ENCODE peak calls at places on chromosomes 4 and X, in four cellular contexts. X is HepG2, Z is K562, V is GM12878. U is an unnamed sample.

GRCh38 chr4:156764846-156765245 is 206.8 kb downstream of the PDGFC start:
- DNase-seq in X (no peak), Z (no peak), V (no peak), U (no peak)

GRCh38 chrX:31320740-31321139 is 248.9 kb upstream of the FTHL17 start:
- DNase-seq in X (no peak), Z (no peak), V (no peak), U (no peak)

GRCh38 chr4:151142758-151143157 is 43.3 kb downstream of the RPS3A start:
- DNase-seq in X (no peak), Z (no peak), V (no peak), U (no peak)

GRCh38 chr4:112327950-112328349 is 30.8 kb downstream of the ALPK1 start:
- DNase-seq in X (peak), Z (no peak), V (peak), U (peak)

GRCh38 chr4:41665808-41666207 is 82.7 kb downstream of the PHOX2B start:
- DNase-seq in X (no peak), Z (no peak), V (no peak), U (no peak)

GRCh38 chrX:10156199-10157031 is at the start of gene CLCN4:
- DNase-seq in X (peak), Z (no peak), V (no peak), U (peak)

GRCh38 chr4:182264139-182264752 is 21.0 kb downstream of the TENM3 start:
- DNase-seq in X (no peak), Z (no peak), V (no peak), U (peak)

GRCh38 chr4:141158219-141158618 is 24.9 kb upstream of the RNF150 start:
- DNase-seq in X (peak), Z (peak), V (no peak), U (peak)

GRCh38 chrX:112670964-112671363 is 8.8 kb downstream of the LHFPL1 start:
- DNase-seq in X (no peak), Z (no peak), V (no peak), U (no peak)

GRCh38 chr4:38371391-38371851 is 292.6 kb upstream of the KLF3 start:
- DNase-seq in X (no peak), Z (no peak), V (no peak), U (no peak)

GRCh38 chr4:17981063-17981462 is 40.5 kb downstream of the LCORL start:
- DNase-seq in X (no peak), Z (no peak), V (no peak), U (no peak)

GRCh38 chrX:133838761-133839676 is 146.4 kb downstream of the GPC3 start:
- DNase-seq in X (no peak), Z (peak), V (no peak), U (peak)

GRCh38 chr4:66279084-66279483 is 608.8 kb upstream of the EPHA5 start:
- DNase-seq in X (no peak), Z (no peak), V (no peak), U (no peak)

GRCh38 chr4:181007751-181008150 is 1235.5 kb upstream of the TENM3 start:
- DNase-seq in X (no peak), Z (no peak), V (no peak), U (no peak)

GRCh38 chr4:172481802-172482508 is 668.8 kb downstream of the GALNTL6 start:
- DNase-seq in X (no peak), Z (no peak), V (no peak), U (no peak)

GRCh38 chrX:108156082-108156481 is 64.5 kb downstream of the ATG4A start:
- DNase-seq in X (no peak), Z (no peak), V (no peak), U (no peak)

GRCh38 chrX:154374361-154375155 is at the start of gene FLNA:
- DNase-seq in X (no peak), Z (no peak), V (no peak), U (no peak)

GRCh38 chr4:187184513-187184912 is 460.9 kb upstream of the FAT1 start:
- DNase-seq in X (no peak), Z (no peak), V (no peak), U (no peak)

GRCh38 chr4:5881340-5881739 is 11.5 kb downstream of the CRMP1 start:
- DNase-seq in X (no peak), Z (no peak), V (no peak), U (no peak)

GRCh38 chrX:74325130-74326059 is 21.4 kb downstream of the ZCCHC13 start:
- DNase-seq in X (no peak), Z (peak), V (no peak), U (no peak)

GRCh38 chr4:167956676-167957075 is 135.7 kb upstream of the ANXA10 start:
- DNase-seq in X (no peak), Z (no peak), V (no peak), U (no peak)

GRCh38 chrX:149717803-149718202 is 5.9 kb downstream of the MAGEA11 start:
- DNase-seq in X (no peak), Z (no peak), V (no peak), U (no peak)

GRCh38 chrX:42954880-42955279 is 176.9 kb upstream of the PPP1R2C start:
- DNase-seq in X (no peak), Z (no peak), V (no peak), U (no peak)

GRCh38 chr4:140568507-140569306 is at the start of gene UCP1:
- DNase-seq in X (peak), Z (no peak), V (no peak), U (no peak)

GRCh38 chr4:185416955-185417354 is 8.8 kb downstream of the UFSP2 start:
- DNase-seq in X (no peak), Z (no peak), V (no peak), U (no peak)

GRCh38 chrX:78066110-78066509 is 37.9 kb upstream of the PGK1 start:
- DNase-seq in X (no peak), Z (no peak), V (no peak), U (no peak)

GRCh38 chrX:70049406-70049805 is 332 bp downstream of the AWAT2 start:
- DNase-seq in X (no peak), Z (no peak), V (no peak), U (no peak)

GRCh38 chr4:123786955-123787354 is 390.4 kb downstream of the SPRY1 start:
- DNase-seq in X (no peak), Z (no peak), V (no peak), U (no peak)

GRCh38 chrX:21638311-21638710 is 19.8 kb downstream of the KLHL34 start:
- DNase-seq in X (no peak), Z (no peak), V (no peak), U (no peak)

GRCh38 chrX:57669961-57670360 is 10.1 kb downstream of the NLRP2B start:
- DNase-seq in X (no peak), Z (no peak), V (no peak), U (no peak)

GRCh38 chr4:78621395-78621794 is 69.8 kb downstream of the ANXA3 start:
- DNase-seq in X (no peak), Z (peak), V (no peak), U (no peak)

GRCh38 chrX:130165181-130165702 is 399 bp downstream of the AIFM1 start:
- DNase-seq in X (peak), Z (no peak), V (no peak), U (no peak)

GRCh38 chr4:148057425-148058020 is 325.6 kb downstream of the ARHGAP10 start:
- DNase-seq in X (no peak), Z (no peak), V (peak), U (no peak)

GRCh38 chr4:84263415-84263814 is 235.7 kb downstream of the NKX6-1 start:
- DNase-seq in X (no peak), Z (no peak), V (no peak), U (no peak)

GRCh38 chr4:37535872-37536271 is 150.3 kb downstream of the RELL1 start:
- DNase-seq in X (no peak), Z (no peak), V (no peak), U (no peak)

GRCh38 chr4:137531951-137532868 is at the start of gene PCDH18:
- DNase-seq in X (no peak), Z (no peak), V (peak), U (no peak)

GRCh38 chrX:55004231-55004630 is 4.1 kb downstream of the APEX2 start:
- DNase-seq in X (no peak), Z (no peak), V (no peak), U (no peak)

GRCh38 chr4:37802068-37802666 is 24.3 kb upstream of the PGM2 start:
- DNase-seq in X (peak), Z (no peak), V (no peak), U (peak)

GRCh38 chrX:40244980-40245379 is 147.2 kb upstream of the BCOR start:
- DNase-seq in X (no peak), Z (no peak), V (no peak), U (no peak)

GRCh38 chrX:40247382-40247781 is 149.6 kb upstream of the BCOR start:
- DNase-seq in X (no peak), Z (no peak), V (no peak), U (no peak)

GRCh38 chrX:40244116-40244515 is 146.4 kb upstream of the BCOR start:
- DNase-seq in X (no peak), Z (no peak), V (no peak), U (no peak)

GRCh38 chrX:40243699-40244098 is 145.9 kb upstream of the BCOR start:
- DNase-seq in X (no peak), Z (no peak), V (no peak), U (no peak)

GRCh38 chrX:40245411-40246140 is 147.8 kb upstream of the BCOR start:
- DNase-seq in X (no peak), Z (no peak), V (no peak), U (no peak)
- TF ChIP-seq ESRRA in X (no peak), Z (no peak), V (no peak), U (no peak)

GRCh38 chr4:158170691-158171455 is 2.0 kb downstream of the GASK1B start:
- DNase-seq in X (peak), Z (peak), V (no peak), U (no peak)
- TF ChIP-seq CHD4 in X (peak), Z (no peak), V (no peak), U (no peak)

DNA sequence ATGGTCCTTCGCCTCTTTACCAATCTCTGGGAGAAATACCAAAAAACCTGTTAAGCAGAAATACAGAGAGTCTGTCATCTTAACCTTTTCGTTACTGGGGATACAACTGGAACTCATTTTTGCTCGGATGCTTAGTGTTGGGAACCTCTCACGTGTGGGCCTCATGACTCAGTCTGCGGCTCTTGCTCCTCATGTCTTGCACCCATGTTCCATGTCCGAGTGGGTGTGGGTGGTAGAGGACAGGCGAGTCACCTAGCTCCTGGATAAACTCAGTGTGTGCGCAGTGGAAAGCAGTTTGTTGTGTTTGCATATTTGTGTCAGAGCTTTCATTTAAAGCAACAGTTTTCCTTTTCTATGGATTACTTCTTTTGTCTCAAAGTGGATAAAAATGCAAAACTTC is 70.6 kb downstream of the TNIP2 start:
- DNase-seq in X (no peak), Z (no peak), V (no peak), U (no peak)
- TF ChIP-seq ESRRA in X (no peak), Z (no peak), V (no peak), U (no peak)

GRCh38 chr4:145760961-145761929 is 81.3 kb downstream of the C4orf51 start:
- DNase-seq in X (no peak), Z (no peak), V (no peak), U (no peak)

GRCh38 chr4:145755802-145756201 is 75.9 kb downstream of the C4orf51 start:
- DNase-seq in X (no peak), Z (no peak), V (no peak), U (no peak)

GRCh38 chr4:145760176-145760575 is 80.2 kb downstream of the C4orf51 start:
- DNase-seq in X (no peak), Z (no peak), V (no peak), U (no peak)

DNA sequence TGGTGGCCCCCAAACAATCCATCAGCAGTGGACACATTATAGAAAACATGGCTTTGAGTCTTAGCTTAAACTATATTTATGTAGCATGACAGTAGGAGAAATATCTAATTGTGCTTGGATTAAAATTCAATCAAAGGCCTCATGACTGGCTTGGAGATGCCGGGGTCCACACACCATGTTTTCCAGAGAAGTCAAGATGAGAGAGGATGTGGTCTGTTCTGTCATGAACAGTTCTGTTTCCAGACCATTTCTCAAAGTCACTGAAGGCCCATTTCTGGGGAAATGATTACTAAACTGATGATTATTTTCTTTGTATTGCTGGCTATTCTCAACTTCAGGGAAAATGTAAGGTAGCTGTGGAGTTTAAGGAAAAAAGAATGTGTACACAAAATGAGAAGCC is 76.3 kb downstream of the C4orf51 start:
- DNase-seq in X (no peak), Z (no peak), V (no peak), U (no peak)
- TF ChIP-seq CHD4 in X (no peak), Z (no peak), V (no peak), U (no peak)

DNA sequence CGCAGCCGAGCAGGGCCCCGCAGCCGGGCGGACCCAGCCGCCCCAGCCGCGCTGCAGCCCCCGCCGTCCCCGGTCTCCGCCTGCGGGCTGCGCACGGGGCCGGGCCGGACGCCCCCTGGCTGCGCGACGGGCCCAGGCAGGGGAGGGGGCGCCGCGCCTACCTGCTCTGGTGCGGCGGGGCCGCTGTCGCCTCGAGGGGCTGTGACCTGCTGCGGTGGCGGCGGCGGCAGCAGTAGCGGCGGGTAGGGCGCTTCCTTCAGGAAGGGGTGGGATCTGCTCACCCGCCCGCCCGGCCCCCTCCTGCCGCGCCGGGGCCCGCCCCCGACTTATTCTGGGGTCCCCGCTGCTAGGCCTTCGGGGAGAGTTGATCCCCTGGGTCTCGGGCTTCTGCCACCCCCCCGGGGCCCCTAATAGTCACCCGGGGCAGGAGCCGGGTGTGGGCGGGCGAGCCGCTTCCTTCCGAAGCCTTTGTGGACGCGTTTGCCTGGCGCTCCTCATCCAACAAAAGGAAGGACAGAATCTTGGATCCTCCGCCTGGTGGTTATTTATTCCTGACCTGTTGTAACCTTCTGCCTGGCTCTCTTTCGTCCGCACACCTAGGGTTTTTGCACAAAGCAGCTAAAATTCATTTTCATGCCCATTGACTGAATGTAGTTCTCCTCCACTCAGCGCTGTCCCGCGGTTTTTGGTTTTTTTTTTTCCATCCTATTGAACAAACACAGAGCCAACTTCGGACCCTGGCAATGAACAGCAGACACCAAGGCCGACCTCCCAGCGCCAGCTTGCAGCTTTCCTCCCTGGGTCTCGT is at the start of gene TMEM150C:
- DNase-seq in X (no peak), Z (no peak), V (no peak), U (peak)
- TF ChIP-seq ESRRA in X (no peak), Z (no peak), V (no peak), U (no peak)

DNA sequence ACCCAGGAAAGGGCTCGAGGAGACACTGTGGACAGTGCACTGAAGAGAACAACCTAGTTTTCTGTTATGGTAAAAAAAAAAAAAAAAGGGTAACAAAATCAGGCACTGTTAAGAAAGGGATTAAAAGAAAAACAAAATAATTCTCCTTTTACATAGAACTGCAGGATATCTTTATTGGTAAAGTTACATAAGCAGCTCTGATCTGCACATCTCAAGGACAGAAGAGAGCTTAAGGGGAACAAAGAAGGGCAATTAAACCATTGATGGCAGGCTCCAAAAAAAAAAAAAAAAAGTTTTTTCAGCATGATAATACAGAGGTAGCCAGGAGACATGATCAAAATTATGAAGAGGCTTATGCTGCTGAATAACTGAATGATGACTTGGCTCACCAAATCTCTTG is 85.0 kb downstream of the HDAC8 start:
- DNase-seq in X (no peak), Z (no peak), V (no peak), U (no peak)
- TF ChIP-seq CHD4 in X (no peak), Z (no peak), V (no peak), U (no peak)

GRCh38 chr4:82005153-82005552 is 368.6 kb downstream of the HNRNPD start:
- DNase-seq in X (no peak), Z (no peak), V (no peak), U (no peak)
- TF ChIP-seq ESRRA in X (no peak), Z (no peak), V (no peak), U (no peak)

GRCh38 chrX:45774961-45775360 is 574.3 kb upstream of the DIPK2B start:
- DNase-seq in X (no peak), Z (no peak), V (no peak), U (no peak)
- TF ChIP-seq CHD4 in X (no peak), Z (no peak), V (no peak), U (no peak)

GRCh38 chr4:152817331-152817730 is 37.6 kb downstream of the ARFIP1 start:
- DNase-seq in X (no peak), Z (no peak), V (no peak), U (no peak)

GRCh38 chr4:152822323-152822722 is 42.6 kb downstream of the ARFIP1 start:
- DNase-seq in X (no peak), Z (no peak), V (no peak), U (no peak)

GRCh38 chr4:152824561-152824960 is 44.8 kb downstream of the ARFIP1 start:
- DNase-seq in X (no peak), Z (no peak), V (no peak), U (no peak)

GRCh38 chr4:152819026-152819645 is 39.4 kb downstream of the ARFIP1 start:
- DNase-seq in X (no peak), Z (no peak), V (no peak), U (no peak)

DNA sequence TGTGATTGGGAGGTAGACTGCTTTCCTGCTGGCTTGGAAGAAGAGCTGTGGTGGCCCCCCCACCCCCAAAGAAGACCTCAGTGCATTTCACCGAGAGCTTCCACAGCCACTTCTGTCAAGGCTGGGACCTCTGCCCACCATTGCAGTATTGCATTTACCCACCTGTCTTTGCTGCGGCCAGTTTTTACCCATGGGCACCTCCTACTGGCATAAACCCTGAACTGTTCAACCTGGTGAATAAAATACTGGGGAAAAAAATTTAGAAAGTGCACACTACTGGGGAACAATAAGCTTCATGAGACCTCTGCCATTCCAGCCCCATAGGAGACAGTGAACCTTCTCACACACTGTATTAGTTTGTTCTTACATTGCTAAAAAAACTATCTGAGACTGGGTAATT is 40.3 kb downstream of the ARFIP1 start:
- DNase-seq in X (no peak), Z (no peak), V (no peak), U (no peak)
- TF ChIP-seq ESRRA in X (no peak), Z (no peak), V (no peak), U (no peak)